ENCODE peak calls at places on chromosomes 12 and 14, in eight cellular contexts. A, C, L, D, U, W, G and V are unnamed samples.

GRCh38 chr12:52067081-52067374 is 2.8 kb upstream of the ATG101 start:
- DNase-seq in A (no peak), C (no peak), L (no peak), D (no peak), U (no peak), W (no peak), G (no peak), V (no peak)

GRCh38 chr12:108879615-108880254 is at the start of gene DAO:
- DNase-seq in A (no peak), C (no peak), L (no peak), D (no peak), U (no peak), W (no peak), G (no peak), V (no peak)

GRCh38 chr14:68884031-68885030 is 91.5 kb upstream of the ZFP36L1 start:
- DNase-seq in A (peak), C (peak), L (peak), D (peak), U (peak), W (no peak), G (peak), V (no peak)

GRCh38 chr12:3371018-3371417 is 120.0 kb upstream of the PRMT8 start:
- DNase-seq in A (no peak), C (no peak), L (no peak), D (no peak), U (no peak), W (no peak), G (no peak), V (no peak)

GRCh38 chr14:102215522-102216250 is 76.0 kb downstream of the WDR20 start:
- DNase-seq in A (no peak), C (no peak), L (peak), D (no peak), U (no peak), W (no peak), G (no peak), V (no peak)

GRCh38 chr12:54352022-54352531 is 12.2 kb downstream of the GPR84 start:
- DNase-seq in A (peak), C (peak), L (peak), D (peak), U (peak), W (peak), G (peak), V (no peak)

GRCh38 chr12:124286414-124286813 is 8.5 kb upstream of the RFLNA start:
- DNase-seq in A (no peak), C (peak), L (no peak), D (no peak), U (no peak), W (no peak), G (no peak), V (peak)

GRCh38 chr12:24045816-24046257 is 96.4 kb upstream of the SOX5 start:
- DNase-seq in A (peak), C (peak), L (peak), D (peak), U (no peak), W (no peak), G (peak), V (no peak)

GRCh38 chr12:84276215-84276614 is 636.4 kb downstream of the SLC6A15 start:
- DNase-seq in A (peak), C (no peak), L (no peak), D (no peak), U (no peak), W (no peak), G (no peak), V (no peak)

GRCh38 chr12:54227376-54227775 is 38.6 kb upstream of the SMUG1 start:
- DNase-seq in A (no peak), C (no peak), L (no peak), D (no peak), U (no peak), W (no peak), G (no peak), V (no peak)

GRCh38 chr14:105532735-105533141 is 6.4 kb downstream of the TMEM121 start:
- DNase-seq in A (peak), C (no peak), L (no peak), D (peak), U (no peak), W (no peak), G (no peak), V (no peak)

GRCh38 chr12:122943196-122943595 is 23.1 kb downstream of the ABCB9 start:
- DNase-seq in A (no peak), C (no peak), L (peak), D (no peak), U (no peak), W (no peak), G (no peak), V (no peak)

DNA sequence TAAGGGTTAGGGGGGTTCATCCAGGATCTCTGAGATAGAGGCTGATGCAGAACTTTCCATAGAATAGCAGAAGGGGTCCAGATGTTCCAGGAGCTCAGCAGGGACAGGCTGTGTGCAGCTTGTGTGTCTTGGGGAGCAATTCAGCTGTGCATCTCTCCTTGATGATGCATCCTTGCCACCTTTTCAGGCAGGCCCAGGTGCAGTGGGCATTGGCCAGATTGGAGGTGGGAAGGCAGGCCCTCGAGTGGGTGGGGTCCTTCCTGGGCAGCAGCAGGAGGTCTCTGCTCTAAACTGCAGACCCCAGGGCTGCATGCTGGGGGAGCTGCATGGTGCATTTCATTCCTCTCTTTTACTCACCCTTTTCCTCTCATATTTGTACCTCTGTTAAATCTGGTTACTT is 231.2 kb upstream of the PWP1 start:
- DNase-seq in A (no peak), C (no peak), L (no peak), D (no peak), U (no peak), W (no peak), G (no peak), V (no peak)
- TF ChIP-seq CTCF in A (no peak), C (no peak), L (no peak), D (no peak), U (no peak), W (no peak), G (no peak), V (no peak)

DNA sequence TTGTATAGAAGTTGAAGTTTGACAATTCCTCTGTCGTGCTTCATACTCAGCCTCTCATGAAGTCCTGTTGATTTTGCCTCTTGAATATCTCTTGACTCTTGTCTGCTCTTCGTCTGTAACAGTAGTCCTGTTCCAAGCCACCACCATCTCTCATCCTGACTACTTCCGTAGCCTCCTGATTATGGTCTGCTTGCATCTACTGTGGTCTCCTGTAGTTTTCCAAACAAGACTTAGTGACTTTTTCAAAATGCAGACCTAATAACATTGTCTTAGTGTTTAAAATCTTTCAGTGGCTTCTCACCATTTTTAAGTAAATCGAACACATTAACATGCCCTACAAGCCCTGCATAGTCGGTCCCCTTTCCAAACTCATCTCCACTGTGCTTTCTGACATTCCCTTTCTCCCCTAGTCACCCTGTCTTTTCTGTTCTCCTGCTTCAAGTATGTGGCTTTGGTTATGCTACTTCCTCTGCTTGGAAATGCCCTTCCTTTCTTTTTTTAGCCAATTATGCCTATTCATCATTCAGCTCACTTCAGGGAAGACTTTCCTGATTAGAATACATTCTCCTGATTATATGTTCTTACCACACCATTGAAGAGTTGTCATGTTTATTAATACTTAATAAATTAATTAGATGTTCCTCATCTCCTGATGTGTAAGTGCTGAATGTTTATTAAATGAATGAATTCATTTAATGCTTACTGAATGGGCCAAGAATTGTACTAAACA is 2.0 kb downstream of the SCYL2 start:
- DNase-seq in A (peak), C (no peak), L (no peak), D (peak), U (no peak), W (no peak), G (peak), V (no peak)
- H3K4me3 ChIP-seq in A (peak), C (peak), L (peak), D (peak), U (no peak), W (peak), G (peak), V (peak)

DNA sequence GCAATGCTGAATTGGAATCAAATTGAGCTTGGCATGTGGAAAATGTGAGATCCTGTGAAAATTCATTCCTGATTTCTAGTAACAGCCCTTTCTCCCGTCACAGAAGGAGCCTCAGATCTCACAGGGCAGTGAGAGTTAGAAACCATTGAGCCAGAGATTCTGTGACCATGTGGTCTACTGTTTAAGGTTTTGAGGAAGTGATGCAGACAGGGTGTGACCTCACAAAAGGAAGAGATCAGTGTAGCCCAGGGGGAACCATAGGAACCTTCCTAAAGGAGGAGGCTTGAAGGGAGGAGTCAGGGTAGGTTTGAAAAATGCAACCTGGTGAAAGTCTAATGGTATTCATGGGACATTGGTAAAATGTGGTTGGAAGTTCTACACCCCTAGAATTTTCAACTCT is 1136.9 kb downstream of the AACS start:
- DNase-seq in A (no peak), C (no peak), L (no peak), D (peak), U (no peak), W (no peak), G (no peak), V (no peak)
- TF ChIP-seq CTCF in A (no peak), C (no peak), L (no peak), D (no peak), U (no peak), W (no peak), G (no peak), V (no peak)

DNA sequence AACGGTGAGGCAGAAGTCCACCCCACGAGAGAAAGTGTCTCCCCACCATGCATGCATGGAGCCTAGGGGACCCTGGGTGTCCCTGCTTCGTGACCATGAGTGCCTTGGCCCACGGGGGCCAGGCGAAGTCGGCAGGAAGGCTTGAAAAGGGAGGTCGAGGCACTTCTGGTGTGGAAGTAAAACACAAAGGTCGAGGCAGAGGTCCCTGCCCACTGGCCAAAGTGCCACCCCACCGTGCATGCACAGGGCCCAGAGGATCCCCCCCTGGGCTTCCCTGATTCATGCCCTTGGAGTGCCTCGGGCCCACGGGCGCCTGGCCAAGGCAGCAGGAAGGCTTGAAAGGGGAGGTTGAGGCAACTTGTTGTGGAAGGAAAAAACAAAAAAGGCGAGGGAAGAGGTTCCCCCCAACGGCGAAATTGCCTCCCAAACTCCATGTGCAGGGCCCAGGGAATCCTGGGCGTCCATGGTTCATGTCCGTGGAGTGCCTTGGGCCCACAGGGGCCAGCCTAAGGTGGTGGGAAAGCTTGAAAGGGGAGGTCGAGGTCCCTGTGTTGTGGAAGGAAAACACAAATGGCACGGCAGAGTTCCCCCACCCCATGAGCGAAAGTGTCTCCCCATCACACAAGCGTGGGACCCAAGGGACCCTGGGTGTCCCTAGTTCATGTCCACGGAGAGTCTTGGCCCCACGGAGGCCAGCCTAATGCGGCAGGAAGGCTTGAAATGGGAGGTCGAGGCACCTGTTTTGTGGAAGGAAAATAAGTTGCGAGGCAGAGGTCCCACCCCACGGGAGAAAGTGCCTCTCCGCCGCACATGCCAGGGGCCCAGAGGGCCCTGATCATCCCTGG is 372.1 kb downstream of the ALG10 start:
- DNase-seq in A (no peak), C (no peak), L (peak), D (no peak), U (peak), W (no peak), G (no peak), V (no peak)
- H3K4me3 ChIP-seq in A (no peak), C (no peak), L (no peak), D (no peak), U (no peak), W (no peak), G (no peak), V (no peak)

GRCh38 chr12:67681941-67682340 is 33.4 kb downstream of the DYRK2 start:
- DNase-seq in A (no peak), C (no peak), L (no peak), D (no peak), U (no peak), W (no peak), G (no peak), V (no peak)

GRCh38 chr12:67674417-67674816 is 25.9 kb downstream of the DYRK2 start:
- DNase-seq in A (no peak), C (no peak), L (no peak), D (no peak), U (no peak), W (no peak), G (no peak), V (no peak)

GRCh38 chr12:67681145-67681778 is 32.7 kb downstream of the DYRK2 start:
- DNase-seq in A (peak), C (peak), L (peak), D (peak), U (no peak), W (peak), G (peak), V (no peak)

GRCh38 chr12:67676624-67677023 is 28.1 kb downstream of the DYRK2 start:
- DNase-seq in A (no peak), C (no peak), L (no peak), D (no peak), U (no peak), W (no peak), G (no peak), V (no peak)

DNA sequence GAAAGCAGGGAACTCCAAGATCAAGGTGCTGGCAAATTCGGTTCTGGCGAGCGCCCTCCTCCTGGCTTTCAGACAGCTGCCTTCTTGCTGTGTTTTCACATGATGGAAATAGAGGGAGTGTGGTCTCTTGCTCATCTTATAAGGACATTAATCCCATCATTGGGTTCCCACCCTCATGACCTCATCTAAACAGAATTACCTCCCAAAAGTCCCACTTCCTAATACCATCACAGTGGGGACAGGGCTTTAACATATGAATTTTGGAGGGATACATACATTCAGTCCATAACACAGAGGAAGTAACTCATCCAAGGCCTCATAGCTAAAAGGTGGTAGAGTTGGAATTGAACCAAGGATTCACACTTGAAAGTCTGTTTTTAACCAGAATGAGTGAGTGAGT is 28.6 kb downstream of the DYRK2 start:
- DNase-seq in A (no peak), C (no peak), L (no peak), D (no peak), U (no peak), W (no peak), G (no peak), V (no peak)
- TF ChIP-seq CTCF in A (no peak), C (no peak), L (no peak), D (no peak), U (no peak), W (no peak), G (no peak), V (no peak)

DNA sequence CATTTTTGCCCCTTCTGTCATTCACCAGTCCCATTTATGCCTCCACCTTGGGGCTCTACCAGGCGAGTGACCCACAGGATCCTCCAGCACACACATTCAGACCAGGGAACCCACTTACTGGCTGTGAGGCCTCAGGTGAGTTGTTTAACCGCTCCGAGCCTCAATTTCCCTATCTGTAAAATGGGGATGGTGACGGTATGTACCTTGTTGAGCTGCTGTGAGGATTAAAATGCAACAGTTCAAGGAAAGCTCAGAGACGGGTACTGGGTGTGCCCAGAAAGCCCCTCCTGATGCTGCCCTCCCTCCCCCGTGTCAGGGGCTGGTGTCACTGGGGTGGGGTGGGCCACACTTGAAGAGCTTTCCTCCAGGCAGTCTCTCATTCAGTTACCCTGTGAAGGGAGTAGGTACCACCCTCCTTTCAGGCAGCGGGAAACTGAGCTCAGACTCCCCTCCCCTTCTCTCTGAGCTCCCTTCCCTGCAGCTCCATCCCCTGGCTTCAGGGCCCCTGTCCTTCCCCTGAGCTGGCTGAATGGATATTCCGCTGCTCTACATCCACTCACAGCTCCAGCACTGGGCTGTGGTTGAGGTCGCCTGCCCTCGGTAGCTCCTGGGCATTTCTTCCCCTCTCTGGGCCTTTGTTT is 1.4 kb upstream of the SERPINA1 start:
- DNase-seq in A (no peak), C (no peak), L (no peak), D (no peak), U (no peak), W (no peak), G (no peak), V (no peak)
- H3K4me3 ChIP-seq in A (no peak), C (no peak), L (peak), D (no peak), U (no peak), W (no peak), G (no peak), V (no peak)